ENCODE peak calls at places on chromosome 21, in seven cellular contexts. N is fibroblast of pulmonary artery, B is cardiac fibroblast, P is heart left ventricle, W is cardiac muscle cell, O is ovary, Y is fibroblast of the aortic adventitia. V is an unnamed sample.

GRCh38 chr21:44571296-44571695 is 2.2 kb upstream of the KRTAP10-4 start:
- DNase-seq in N (no peak), W (no peak), P (no peak), O (no peak), B (no peak), Y (no peak), V (no peak)

GRCh38 chr21:45011426-45011825 is 63.0 kb upstream of the ADARB1 start:
- DNase-seq in P (peak), N (no peak), B (no peak), O (no peak), Y (no peak), W (no peak), V (no peak)

GRCh38 chr21:43608225-43608624 is 51.1 kb downstream of the HSF2BP start:
- DNase-seq in B (peak), O (no peak), N (peak), Y (peak), P (no peak), W (peak), V (peak)

GRCh38 chr21:15397258-15397657 is 332.5 kb upstream of the NRIP1 start:
- DNase-seq in N (no peak), W (no peak), O (no peak), Y (no peak), B (no peak), P (no peak), V (no peak)

GRCh38 chr21:25385912-25386474 is 221.3 kb downstream of the MRPL39 start:
- DNase-seq in P (no peak), N (peak), B (peak), W (peak), O (no peak), Y (peak), V (peak)

GRCh38 chr21:44568667-44569556 is 4.6 kb upstream of the KRTAP10-4 start:
- DNase-seq in Y (no peak), W (no peak), B (no peak), O (no peak), N (no peak), P (no peak), V (no peak)

GRCh38 chr21:44526096-44526997 is 13.6 kb downstream of the KRTAP10-1 start:
- DNase-seq in Y (no peak), N (no peak), O (no peak), B (no peak), P (no peak), W (no peak), V (no peak)

GRCh38 chr21:38027901-38028300 is 111.6 kb upstream of the KCNJ6 start:
- DNase-seq in Y (peak), W (peak), N (peak), B (peak), P (no peak), O (no peak), V (no peak)

GRCh38 chr21:39452207-39452964 is 616 bp downstream of the SH3BGR start:
- DNase-seq in B (peak), W (peak), P (no peak), Y (peak), O (no peak), N (peak), V (peak)

GRCh38 chr21:23455676-23456075 is 2151.6 kb downstream of the MRPL39 start:
- DNase-seq in O (no peak), W (no peak), B (no peak), Y (no peak), P (no peak), N (no peak), V (no peak)

GRCh38 chr21:37460196-37460595 is 93.6 kb downstream of the DYRK1A start:
- DNase-seq in N (no peak), B (no peak), P (no peak), W (no peak), O (no peak), Y (no peak), V (no peak)

GRCh38 chr21:23977971-23978370 is 1629.3 kb downstream of the MRPL39 start:
- DNase-seq in P (no peak), Y (no peak), O (no peak), N (peak), B (peak), W (no peak), V (peak)

GRCh38 chr21:38990424-38990794 is 184.7 kb downstream of the ETS2 start:
- DNase-seq in W (no peak), O (no peak), N (no peak), B (no peak), P (no peak), Y (no peak), V (no peak)

GRCh38 chr21:37043818-37044217 is 29.1 kb downstream of the PIGP start:
- DNase-seq in O (no peak), B (no peak), W (no peak), P (no peak), N (no peak), Y (no peak), V (no peak)

GRCh38 chr21:25323356-25323949 is 283.8 kb downstream of the MRPL39 start:
- DNase-seq in Y (no peak), W (peak), B (peak), O (no peak), P (no peak), N (peak), V (no peak)

GRCh38 chr21:44583800-44584147 is 3.4 kb upstream of the KRTAP10-5 start:
- DNase-seq in Y (no peak), B (no peak), P (no peak), O (no peak), W (no peak), N (no peak), V (no peak)

GRCh38 chr21:36647279-36648093 is 51.4 kb upstream of the SIM2 start:
- DNase-seq in O (no peak), B (peak), W (peak), N (peak), P (no peak), Y (peak), V (peak)

GRCh38 chr21:33207471-33208149 is 22.1 kb upstream of the IFNAR2 start:
- DNase-seq in Y (no peak), W (no peak), N (no peak), B (no peak), P (no peak), O (no peak), V (no peak)

GRCh38 chr21:44695641-44696040 is 1.3 kb upstream of the KRTAP10-12 start:
- DNase-seq in W (no peak), O (no peak), N (no peak), P (no peak), B (no peak), Y (no peak), V (no peak)

GRCh38 chr21:33230518-33231324 is 983 bp downstream of the IFNAR2 start:
- DNase-seq in N (peak), O (no peak), W (peak), B (peak), Y (peak), P (peak), V (peak)

GRCh38 chr21:15445327-15445726 is 284.5 kb upstream of the USP25 start:
- DNase-seq in Y (no peak), N (no peak), P (no peak), W (no peak), B (no peak), O (no peak), V (no peak)

GRCh38 chr21:25578070-25578961 is 29.0 kb downstream of the MRPL39 start:
- DNase-seq in P (no peak), W (no peak), N (no peak), Y (no peak), B (no peak), O (no peak), V (no peak)

GRCh38 chr21:40425981-40426380 is 421.0 kb downstream of the DSCAM start:
- DNase-seq in W (no peak), O (no peak), N (no peak), Y (no peak), P (no peak), B (no peak), V (no peak)

GRCh38 chr21:33047231-33047630 is 21.5 kb downstream of the OLIG2 start:
- DNase-seq in P (no peak), N (peak), O (no peak), B (peak), W (peak), Y (peak), V (peak)

GRCh38 chr21:44618504-44618903 is 6.6 kb downstream of the KRTAP10-8 start:
- DNase-seq in N (peak), W (peak), P (peak), B (peak), Y (peak), O (no peak), V (no peak)

GRCh38 chr21:25791321-25791720 is 56.5 kb downstream of the GABPA start:
- DNase-seq in B (no peak), N (peak), P (no peak), O (no peak), W (no peak), Y (no peak), V (no peak)

GRCh38 chr21:44919913-44920693 is 596 bp downstream of the ITGB2 start:
- DNase-seq in B (no peak), P (peak), O (no peak), Y (no peak), W (no peak), N (no peak), V (no peak)

GRCh38 chr21:37368536-37369279 is 2.1 kb downstream of the DYRK1A start:
- DNase-seq in W (peak), P (no peak), O (no peak), Y (peak), B (peak), N (no peak), V (no peak)

GRCh38 chr21:43937898-43938309 is 72.9 kb downstream of the AGPAT3 start:
- DNase-seq in W (no peak), O (no peak), P (no peak), N (no peak), B (no peak), Y (no peak), V (no peak)

GRCh38 chr21:25062061-25062460 is 545.2 kb downstream of the MRPL39 start:
- DNase-seq in N (no peak), B (no peak), Y (no peak), P (no peak), O (no peak), W (no peak), V (peak)

GRCh38 chr21:44742418-44743153 is 31.2 kb upstream of the TSPEAR start:
- DNase-seq in P (no peak), Y (peak), O (no peak), W (peak), B (peak), N (peak), V (no peak)

GRCh38 chr21:44766014-44766817 is 35.4 kb downstream of the UBE2G2 start:
- DNase-seq in B (no peak), Y (no peak), W (no peak), P (no peak), N (no peak), O (no peak), V (no peak)

GRCh38 chr21:44944596-44944995 is 4.8 kb downstream of the SLX9 start:
- DNase-seq in P (no peak), W (no peak), B (no peak), Y (no peak), N (no peak), O (no peak), V (no peak)

GRCh38 chr21:36330904-36331303 is 10.9 kb downstream of the MORC3 start:
- DNase-seq in O (peak), N (peak), W (peak), B (peak), P (no peak), Y (peak), V (peak)

GRCh38 chr21:44965251-44966022 is 25.6 kb downstream of the SLX9 start:
- DNase-seq in Y (no peak), W (peak), O (no peak), B (peak), N (peak), P (peak), V (peak)

GRCh38 chr21:43712268-43712942 is 6.5 kb upstream of the PDXK start:
- DNase-seq in O (no peak), N (no peak), W (no peak), P (no peak), Y (peak), B (peak), V (peak)

GRCh38 chr21:44930543-44930981 is 9.3 kb upstream of the SLX9 start:
- DNase-seq in N (no peak), O (no peak), W (peak), P (no peak), Y (no peak), B (peak), V (no peak)

GRCh38 chr21:37281993-37282392 is 14.9 kb upstream of the VPS26C start:
- DNase-seq in N (no peak), Y (no peak), O (no peak), P (no peak), B (no peak), W (no peak), V (no peak)

GRCh38 chr21:29301703-29302102 is 3.0 kb downstream of the BACH1 start:
- DNase-seq in Y (no peak), O (no peak), P (no peak), B (no peak), N (no peak), W (no peak), V (no peak)

GRCh38 chr21:29305068-29305467 is 6.3 kb downstream of the BACH1 start:
- DNase-seq in W (no peak), N (no peak), Y (no peak), O (no peak), B (no peak), P (no peak), V (no peak)

GRCh38 chr21:29302340-29302991 is 3.7 kb downstream of the BACH1 start:
- DNase-seq in W (no peak), N (no peak), Y (peak), B (no peak), O (no peak), P (no peak), V (no peak)

GRCh38 chr21:29304577-29304976 is 5.9 kb downstream of the BACH1 start:
- DNase-seq in W (no peak), P (no peak), Y (no peak), O (no peak), B (no peak), N (no peak), V (no peak)

GRCh38 chr21:29303301-29303700 is 4.6 kb downstream of the BACH1 start:
- DNase-seq in P (no peak), O (no peak), Y (no peak), B (no peak), W (no peak), N (no peak), V (no peak)
- TF ChIP-seq CTCF in P (no peak), O (no peak), Y (no peak), B (no peak), W (no peak), N (no peak), V (no peak)

GRCh38 chr21:41819856-41820281 is 53.0 kb upstream of the RIPK4 start:
- DNase-seq in P (no peak), Y (no peak), B (no peak), N (no peak), O (no peak), W (no peak), V (no peak)

GRCh38 chr21:41816583-41817165 is 49.8 kb upstream of the RIPK4 start:
- DNase-seq in N (peak), O (peak), B (peak), P (peak), Y (peak), W (peak), V (peak)

GRCh38 chr21:41819236-41819855 is 52.5 kb upstream of the RIPK4 start:
- DNase-seq in P (no peak), N (no peak), W (no peak), Y (no peak), O (no peak), B (no peak), V (no peak)

GRCh38 chr21:41817228-41817627 is 50.4 kb upstream of the RIPK4 start:
- DNase-seq in W (peak), B (peak), Y (peak), O (peak), N (peak), P (no peak), V (peak)

DNA sequence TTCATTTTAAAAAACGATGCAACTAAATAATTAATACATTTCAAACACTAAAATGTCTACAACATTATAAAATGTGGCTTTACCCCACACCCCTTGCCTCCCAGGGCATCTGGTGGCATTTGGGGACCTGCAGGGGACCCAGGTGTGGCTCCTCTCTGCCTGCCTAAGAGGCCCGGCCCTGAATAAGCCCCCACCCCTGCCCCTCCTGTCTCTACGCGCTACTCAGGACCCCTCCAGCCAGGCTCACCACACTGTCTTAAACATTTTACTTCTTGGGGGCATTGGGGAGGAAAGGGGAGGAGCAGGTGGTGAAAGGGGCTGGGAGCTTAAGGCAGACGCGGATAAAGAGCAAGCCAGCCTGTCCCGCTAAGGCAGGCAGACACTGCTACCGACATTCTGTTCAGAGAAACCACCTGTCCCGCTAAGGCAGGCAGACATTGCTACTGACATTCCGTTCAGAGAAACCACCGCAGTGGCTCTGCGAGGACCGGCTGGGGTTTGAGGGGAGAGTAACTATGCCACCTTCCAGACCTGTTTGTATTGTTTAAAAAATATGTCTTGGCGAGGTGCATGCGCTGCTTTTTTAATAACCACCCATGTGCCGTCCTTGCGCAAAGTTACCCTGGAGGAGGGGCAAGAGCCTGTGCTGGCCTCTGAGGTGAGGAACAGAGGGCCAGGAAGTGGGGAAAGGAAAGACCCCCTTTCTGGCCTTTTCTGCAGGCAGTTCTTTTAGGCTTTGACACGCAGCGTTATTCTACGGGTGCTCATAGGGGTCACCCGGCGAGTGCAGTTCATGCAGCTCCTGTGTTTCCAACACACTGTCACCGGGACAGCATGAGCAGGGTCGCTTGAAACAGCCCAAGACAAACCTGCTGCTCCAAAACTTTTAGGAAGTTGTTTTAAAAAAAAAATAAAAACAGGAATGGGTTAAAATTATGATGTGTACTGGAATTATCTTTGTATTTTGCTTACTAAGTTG is 51.3 kb upstream of the RIPK4 start:
- DNase-seq in P (no peak), O (no peak), N (no peak), B (no peak), Y (no peak), W (no peak), V (no peak)
- H3K4me3 ChIP-seq in P (no peak), O (no peak), N (no peak), B (no peak), Y (no peak), W (no peak), V (no peak)

DNA sequence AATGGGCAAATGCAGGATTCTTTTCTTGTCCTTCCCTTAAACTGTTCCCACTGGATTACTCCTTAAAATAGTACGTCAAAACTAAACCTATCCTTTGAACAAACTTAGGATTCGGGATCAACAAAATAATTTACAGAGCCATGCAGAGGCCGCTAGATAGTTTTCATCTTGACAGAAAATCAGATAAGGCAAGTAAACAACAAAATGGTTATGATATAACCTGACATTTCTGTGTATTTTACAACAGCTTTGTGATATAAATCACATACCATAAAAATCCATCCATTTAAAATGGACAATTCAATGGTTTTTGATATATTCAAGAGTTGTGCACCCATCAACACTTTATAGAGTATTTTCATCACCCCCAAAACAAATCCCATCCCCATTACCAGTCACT is 11.2 kb downstream of the SCAF4 start:
- DNase-seq in P (no peak), Y (no peak), O (no peak), N (no peak), B (no peak), W (no peak), V (no peak)
- TF ChIP-seq CTCF in P (no peak), Y (no peak), O (no peak), N (no peak), B (no peak), W (no peak), V (no peak)

DNA sequence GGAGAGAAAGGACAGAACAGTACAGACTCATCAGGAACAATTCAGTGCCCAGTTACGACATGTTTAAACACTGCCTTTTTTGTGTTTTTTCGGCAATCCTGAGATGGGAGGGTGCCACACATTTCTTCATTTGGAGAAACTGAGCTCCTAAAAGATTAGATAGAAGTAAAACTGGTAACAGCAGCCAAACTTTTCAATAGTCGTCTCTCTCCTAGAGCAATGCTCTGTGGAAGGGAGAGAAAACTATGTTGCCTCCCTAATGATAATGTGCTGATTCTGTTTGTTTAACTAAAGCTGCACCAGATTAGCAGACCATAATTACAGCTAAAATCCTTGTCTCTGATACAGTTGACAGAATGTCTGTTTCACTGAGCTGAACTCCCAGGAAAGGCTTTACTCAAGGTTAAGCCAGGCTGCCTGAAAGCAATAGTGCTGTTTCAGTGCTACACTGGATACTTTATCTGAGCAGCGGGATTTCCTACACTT is 76.2 kb upstream of the CXADR start:
- DNase-seq in O (no peak), N (peak), W (peak), P (no peak), Y (peak), B (no peak), V (no peak)
- H3K4me3 ChIP-seq in O (no peak), N (no peak), W (no peak), P (no peak), Y (no peak), B (no peak), V (no peak)

DNA sequence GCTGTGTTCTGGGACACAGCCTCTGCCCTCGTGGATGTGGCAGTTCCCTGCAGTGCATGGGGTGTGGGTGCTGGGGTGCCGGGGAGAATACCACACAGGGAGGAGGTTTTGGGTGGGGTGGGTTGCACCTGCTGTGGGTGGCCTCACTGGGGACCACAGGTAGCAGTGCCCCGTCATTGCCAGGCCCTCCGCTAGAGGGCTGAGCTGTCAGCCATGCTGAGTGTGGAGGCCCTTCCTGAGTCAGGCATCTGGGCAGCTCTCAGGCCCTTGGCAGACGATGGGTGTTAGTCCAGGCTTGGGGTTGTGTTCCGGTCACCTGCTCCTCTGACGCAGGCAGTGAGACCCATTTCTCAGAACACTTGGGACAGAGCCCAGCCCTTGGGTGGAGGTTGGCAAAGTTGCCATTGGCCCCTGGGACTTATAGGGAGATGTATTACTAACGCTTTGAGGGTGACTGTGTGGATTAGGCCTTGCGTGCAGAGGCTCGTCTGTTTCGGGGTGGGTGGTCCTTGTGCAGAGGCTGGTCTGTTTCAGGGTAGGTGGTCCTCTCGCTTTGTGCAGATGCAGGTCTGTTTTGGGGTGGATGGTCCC is 23.9 kb downstream of the PCNT start:
- DNase-seq in Y (peak), B (peak), P (peak), N (peak), W (peak), O (no peak), V (peak)
- TF ChIP-seq CTCF in Y (peak), B (no peak), P (peak), N (no peak), W (peak), O (no peak), V (peak)

V was measured in astrocyte of the spinal cord.